ENCODE peak calls at places on chromosomes 1 and 21, in four cellular contexts. One of them, this sample, is unnamed.

GRCh38 chr1:182507685-182508084 is 57.7 kb downstream of the RGSL1 start:
- DNase-seq in HL-60: no peak
- DNase-seq in transverse colon: peak
- DNase-seq in left lung: peak
- DNase-seq in this sample: no peak

GRCh38 chr1:6794164-6794563 is 8.9 kb downstream of the CAMTA1 start:
- DNase-seq in HL-60: no peak
- DNase-seq in left lung: no peak
- DNase-seq in transverse colon: no peak
- DNase-seq in this sample: no peak

GRCh38 chr1:167490765-167491164 is 27.6 kb downstream of the CD247 start:
- DNase-seq in HL-60: no peak
- DNase-seq in left lung: no peak
- DNase-seq in transverse colon: no peak
- DNase-seq in this sample: no peak

GRCh38 chr1:213698092-213698702 is 289.6 kb upstream of the PROX1 start:
- DNase-seq in transverse colon: no peak
- DNase-seq in left lung: no peak
- DNase-seq in HL-60: no peak
- DNase-seq in this sample: no peak

GRCh38 chr1:162087118-162087517 is 17.6 kb downstream of the NOS1AP start:
- DNase-seq in left lung: no peak
- DNase-seq in HL-60: no peak
- DNase-seq in transverse colon: no peak
- DNase-seq in this sample: no peak

GRCh38 chr21:38780879-38781278 is 24.9 kb upstream of the ETS2 start:
- DNase-seq in transverse colon: no peak
- DNase-seq in HL-60: no peak
- DNase-seq in left lung: no peak
- DNase-seq in this sample: no peak

GRCh38 chr1:244239261-244239770 is 188.2 kb downstream of the ZBTB18 start:
- DNase-seq in left lung: no peak
- DNase-seq in transverse colon: no peak
- DNase-seq in HL-60: no peak
- DNase-seq in this sample: no peak

GRCh38 chr21:40155563-40155962 is 288.3 kb downstream of the PCP4 start:
- DNase-seq in left lung: no peak
- DNase-seq in HL-60: no peak
- DNase-seq in transverse colon: no peak
- DNase-seq in this sample: no peak

GRCh38 chr1:244712669-244713068 is 59.7 kb downstream of the DESI2 start:
- DNase-seq in transverse colon: no peak
- DNase-seq in left lung: no peak
- DNase-seq in HL-60: no peak
- DNase-seq in this sample: no peak

GRCh38 chr21:21183092-21183491 is 184.9 kb downstream of the NCAM2 start:
- DNase-seq in left lung: no peak
- DNase-seq in HL-60: no peak
- DNase-seq in transverse colon: no peak
- DNase-seq in this sample: no peak

GRCh38 chr1:26156285-26157038 is 2.4 kb upstream of the FAM110D start:
- DNase-seq in transverse colon: no peak
- DNase-seq in HL-60: no peak
- DNase-seq in left lung: no peak
- DNase-seq in this sample: no peak

GRCh38 chr1:22831729-22832413 is 121.2 kb downstream of the EPHB2 start:
- DNase-seq in left lung: peak
- DNase-seq in HL-60: peak
- DNase-seq in transverse colon: peak
- DNase-seq in this sample: peak

GRCh38 chr1:27318596-27318995 is 3.4 kb upstream of the TMEM222 start:
- DNase-seq in left lung: no peak
- DNase-seq in transverse colon: no peak
- DNase-seq in HL-60: no peak
- DNase-seq in this sample: no peak

GRCh38 chr1:1080122-1080753 is 6.1 kb upstream of the RNF223 start:
- DNase-seq in left lung: peak
- DNase-seq in HL-60: no peak
- DNase-seq in transverse colon: peak
- DNase-seq in this sample: peak

GRCh38 chr1:36034692-36035091 is 49.2 kb upstream of the TEKT2 start:
- DNase-seq in left lung: no peak
- DNase-seq in HL-60: peak
- DNase-seq in transverse colon: no peak
- DNase-seq in this sample: no peak

GRCh38 chr1:246971322-246971721 is 36.5 kb downstream of the ZNF695 start:
- DNase-seq in left lung: peak
- DNase-seq in HL-60: peak
- DNase-seq in transverse colon: peak
- DNase-seq in this sample: peak

GRCh38 chr1:46532095-46532494 is 19.4 kb downstream of the KNCN start:
- DNase-seq in HL-60: no peak
- DNase-seq in left lung: no peak
- DNase-seq in transverse colon: no peak
- DNase-seq in this sample: no peak

GRCh38 chr1:177142791-177143382 is 21.6 kb downstream of the ASTN1 start:
- DNase-seq in HL-60: no peak
- DNase-seq in left lung: no peak
- DNase-seq in transverse colon: no peak
- DNase-seq in this sample: no peak

GRCh38 chr1:56837244-56837926 is 17.2 kb upstream of the C8A start:
- DNase-seq in left lung: no peak
- DNase-seq in transverse colon: no peak
- DNase-seq in HL-60: no peak
- DNase-seq in this sample: no peak

GRCh38 chr1:47751188-47751587 is 246.0 kb downstream of the TRABD2B start:
- DNase-seq in left lung: no peak
- DNase-seq in HL-60: no peak
- DNase-seq in transverse colon: no peak
- DNase-seq in this sample: no peak

DNA sequence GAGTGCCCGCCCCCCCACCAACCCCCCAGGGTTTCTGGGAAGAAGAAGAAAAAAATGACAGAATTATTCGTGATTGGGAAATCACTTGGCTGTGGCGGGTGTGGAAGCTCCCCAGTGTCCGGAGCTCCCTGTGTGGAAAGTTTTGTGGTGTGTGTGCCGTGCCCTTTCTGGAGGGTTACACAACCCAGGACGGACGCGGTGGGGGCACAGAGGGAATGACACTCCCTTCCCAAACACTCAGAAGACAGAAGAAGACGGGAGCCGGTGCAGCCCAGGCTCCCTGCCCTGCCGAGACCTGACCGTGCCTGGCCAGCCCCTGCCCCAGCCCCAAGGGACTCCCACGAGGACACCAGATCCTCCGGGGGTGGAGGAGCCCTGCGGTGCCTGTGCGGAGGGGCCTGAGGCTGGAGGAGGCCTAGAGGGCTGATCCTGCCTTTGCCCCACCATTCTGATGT is 33.0 kb upstream of the ADARB1 start:
- DNase-seq in HL-60: peak
- DNase-seq in transverse colon: peak
- DNase-seq in left lung: peak
- DNase-seq in this sample: peak
- H3K27ac ChIP-seq in HL-60: peak
- H3K27ac ChIP-seq in transverse colon: peak
- H3K27ac ChIP-seq in left lung: peak
- H3K27ac ChIP-seq in this sample: peak

DNA sequence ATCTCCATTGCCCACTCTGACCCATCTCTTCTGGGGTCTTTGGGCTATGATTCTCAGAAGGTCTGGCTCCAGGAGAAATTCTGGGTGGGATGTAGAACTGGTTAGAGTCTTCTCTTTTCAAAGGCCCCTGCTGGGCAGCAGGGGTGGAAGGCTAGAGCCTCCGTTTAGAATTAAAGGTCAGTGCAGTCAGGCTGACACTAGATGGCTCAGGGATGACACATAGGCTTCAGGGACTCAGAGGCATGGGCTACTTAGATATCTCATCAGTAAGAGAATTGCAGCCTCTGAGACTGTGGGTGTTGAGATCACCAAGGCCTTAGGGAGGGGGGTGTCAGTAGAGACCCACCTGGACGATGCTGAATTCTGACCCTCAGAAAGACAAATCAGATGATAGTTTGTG is 12.6 kb upstream of the PPM1J start:
- DNase-seq in transverse colon: no peak
- DNase-seq in left lung: no peak
- DNase-seq in HL-60: no peak
- DNase-seq in this sample: no peak
- TF ChIP-seq CTCF in transverse colon: no peak
- TF ChIP-seq CTCF in left lung: no peak
- TF ChIP-seq CTCF in HL-60: no peak
- TF ChIP-seq CTCF in this sample: no peak

GRCh38 chr1:75345538-75346292 is 211.5 kb downstream of the LHX8 start:
- DNase-seq in HL-60: no peak
- DNase-seq in left lung: no peak
- DNase-seq in transverse colon: no peak
- DNase-seq in this sample: no peak
- H3K27ac ChIP-seq in HL-60: no peak
- H3K27ac ChIP-seq in left lung: no peak
- H3K27ac ChIP-seq in transverse colon: no peak
- H3K27ac ChIP-seq in this sample: no peak

GRCh38 chr1:180482425-180483275 is 19.7 kb downstream of the ACBD6 start:
- DNase-seq in HL-60: no peak
- DNase-seq in transverse colon: no peak
- DNase-seq in left lung: no peak
- DNase-seq in this sample: peak
- TF ChIP-seq CTCF in HL-60: peak
- TF ChIP-seq CTCF in transverse colon: peak
- TF ChIP-seq CTCF in left lung: peak
- TF ChIP-seq CTCF in this sample: peak

GRCh38 chr1:21115098-21115760 is 61.5 kb downstream of the EIF4G3 start:
- DNase-seq in HL-60: no peak
- DNase-seq in left lung: no peak
- DNase-seq in transverse colon: peak
- DNase-seq in this sample: no peak
- H3K27ac ChIP-seq in HL-60: no peak
- H3K27ac ChIP-seq in left lung: no peak
- H3K27ac ChIP-seq in transverse colon: peak
- H3K27ac ChIP-seq in this sample: no peak

DNA sequence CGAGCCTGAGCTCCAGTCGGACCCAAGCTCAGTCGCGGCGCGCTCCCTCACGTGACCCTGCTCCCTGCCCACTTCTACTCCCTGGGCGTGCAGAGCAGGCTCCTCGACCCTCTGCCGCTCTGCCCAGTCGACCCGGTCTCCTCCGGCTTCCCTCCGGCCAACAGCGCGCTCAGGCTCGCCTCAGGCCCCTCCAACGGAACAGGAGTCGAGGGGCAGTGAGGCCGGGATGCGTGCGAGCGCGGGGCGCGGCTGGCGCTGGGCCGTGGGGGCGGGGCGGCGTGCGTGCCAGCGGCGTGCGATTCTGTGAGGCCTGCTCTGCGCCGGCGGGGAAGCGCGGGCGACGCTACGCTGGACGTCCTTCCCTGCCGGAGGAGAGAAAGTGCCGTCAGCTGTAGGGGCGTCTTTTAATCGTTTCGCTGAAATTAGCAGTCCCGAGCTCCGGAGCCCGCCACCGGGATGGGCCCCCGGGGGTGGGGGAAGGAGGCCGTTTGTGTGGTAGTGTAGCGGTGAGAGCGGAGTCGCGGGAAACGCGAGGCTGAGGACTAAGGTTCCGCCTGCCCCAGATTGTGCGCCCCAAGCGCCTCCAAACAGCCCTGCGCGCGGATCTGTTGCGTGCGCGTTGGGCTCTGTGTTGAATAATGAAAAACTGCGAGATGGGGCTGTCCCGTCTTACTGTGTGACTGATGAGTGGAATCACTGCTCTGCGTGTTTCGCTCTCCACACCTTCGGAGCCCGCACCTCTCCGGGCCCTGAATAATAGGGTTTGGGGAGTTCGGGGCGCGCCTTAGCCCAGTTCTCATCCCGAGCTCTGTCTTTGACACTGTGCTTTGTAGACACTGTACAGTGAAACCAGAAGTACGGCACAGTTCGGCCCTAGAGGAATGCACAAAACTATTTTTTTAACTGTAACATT is at the start of gene ACBD6:
- DNase-seq in HL-60: peak
- DNase-seq in transverse colon: peak
- DNase-seq in left lung: peak
- DNase-seq in this sample: peak
- TF ChIP-seq CTCF in HL-60: no peak
- TF ChIP-seq CTCF in transverse colon: peak
- TF ChIP-seq CTCF in left lung: no peak
- TF ChIP-seq CTCF in this sample: peak

GRCh38 chr1:12592496-12592895 is 25.5 kb downstream of the DHRS3 start:
- DNase-seq in transverse colon: no peak
- DNase-seq in HL-60: no peak
- DNase-seq in left lung: no peak
- DNase-seq in this sample: no peak
- H3K27ac ChIP-seq in transverse colon: peak
- H3K27ac ChIP-seq in HL-60: no peak
- H3K27ac ChIP-seq in left lung: no peak
- H3K27ac ChIP-seq in this sample: no peak

DNA sequence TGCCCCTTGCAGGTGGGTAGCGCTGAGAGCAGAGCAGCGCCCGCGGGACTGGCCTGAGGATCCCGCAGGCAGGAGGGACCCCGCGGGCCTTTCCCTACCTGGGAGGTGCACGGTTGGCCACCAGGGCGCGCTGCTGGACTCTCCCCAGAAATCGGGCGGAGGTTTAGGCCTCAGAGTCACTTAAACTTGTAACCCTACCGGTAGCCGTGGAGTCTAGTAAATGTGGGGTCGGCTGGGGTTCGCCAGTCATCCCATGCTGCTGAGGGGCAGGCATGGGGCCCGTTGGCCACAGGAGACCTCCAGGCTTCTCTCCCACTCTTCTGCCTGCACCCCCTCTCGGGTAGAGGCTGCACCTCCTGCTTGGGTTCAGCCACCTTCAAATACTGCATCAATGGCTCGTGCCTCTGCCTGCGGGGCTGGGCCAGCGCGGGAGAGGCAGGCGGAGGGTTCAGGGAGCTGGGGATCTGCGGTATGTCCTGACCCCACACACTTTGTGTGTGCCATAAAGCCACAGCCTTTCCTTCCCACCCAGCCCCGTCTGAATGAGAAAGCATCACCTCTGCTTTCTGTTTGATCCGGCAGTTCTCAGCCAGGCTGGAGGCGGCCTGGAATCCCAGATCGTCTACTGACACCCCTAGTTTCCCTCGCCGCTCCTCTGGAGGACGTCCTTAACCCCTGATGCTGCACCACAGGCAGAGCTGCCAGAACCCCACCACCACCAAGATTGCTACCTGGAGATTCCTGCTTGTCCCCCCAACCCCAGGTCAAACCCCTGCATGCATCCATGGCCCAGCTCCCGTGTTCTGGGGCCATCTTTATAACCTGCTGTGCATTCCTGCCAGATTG is 12.3 kb upstream of the GSTM4 start:
- DNase-seq in left lung: peak
- DNase-seq in HL-60: no peak
- DNase-seq in transverse colon: peak
- DNase-seq in this sample: peak
- TF ChIP-seq CTCF in left lung: peak
- TF ChIP-seq CTCF in HL-60: peak
- TF ChIP-seq CTCF in transverse colon: peak
- TF ChIP-seq CTCF in this sample: peak